ENCODE peak calls at places on chromosomes 16 and 17, in seven cellular contexts. O, K, R, Z, H, I and E are unnamed samples. For H3K27me3, the result is how much of the 10 kb centered on the place peaks cover.

GRCh38 chr17:7191571-7192270 is 12.6 kb upstream of the ASGR1 start:
- DNase-seq in O (peak), K (no peak), R (no peak), Z (no peak), H (peak), I (peak), E (no peak)

GRCh38 chr16:57245472-57246113 is 534 bp downstream of the ARL2BP start:
- DNase-seq in O (peak), K (no peak), R (no peak), Z (no peak), H (no peak), I (no peak), E (no peak)

GRCh38 chr16:29807426-29808218 is 1.3 kb downstream of the MAZ start:
- DNase-seq in O (peak), K (peak), R (peak), Z (peak), H (peak), I (peak), E (peak)

GRCh38 chr17:3718251-3718650 is 5.5 kb upstream of the HASPIN start:
- DNase-seq in O (no peak), K (no peak), R (no peak), Z (no peak), H (no peak), I (no peak), E (no peak)

GRCh38 chr16:10678655-10679054 is 16.1 kb downstream of the TEKT5 start:
- DNase-seq in O (no peak), K (no peak), R (peak), Z (no peak), H (no peak), I (no peak), E (no peak)

GRCh38 chr17:35243459-35244204 is 760 bp downstream of the SLFN5 start:
- DNase-seq in O (peak), K (peak), R (peak), Z (no peak), H (peak), I (peak), E (peak)

GRCh38 chr17:28570716-28571254 is 539 bp downstream of the PIGS start:
- DNase-seq in O (no peak), K (no peak), R (peak), Z (peak), H (peak), I (peak), E (no peak)

GRCh38 chr17:42843358-42843934 is 934 bp upstream of the AOC2 start:
- DNase-seq in O (peak), K (no peak), R (peak), Z (no peak), H (no peak), I (no peak), E (peak)

GRCh38 chr17:2057714-2058520 is 3.0 kb downstream of the HIC1 start:
- DNase-seq in O (no peak), K (no peak), R (no peak), Z (peak), H (peak), I (no peak), E (no peak)

GRCh38 chr17:82854226-82854625 is 14.4 kb upstream of the ZNF750 start:
- DNase-seq in O (no peak), K (no peak), R (no peak), Z (no peak), H (no peak), I (no peak), E (no peak)
- H3K27me3 ChIP-seq in O (under half), K (under half), R (under half), Z (under half), H (under half), I (under half), E (under half)

DNA sequence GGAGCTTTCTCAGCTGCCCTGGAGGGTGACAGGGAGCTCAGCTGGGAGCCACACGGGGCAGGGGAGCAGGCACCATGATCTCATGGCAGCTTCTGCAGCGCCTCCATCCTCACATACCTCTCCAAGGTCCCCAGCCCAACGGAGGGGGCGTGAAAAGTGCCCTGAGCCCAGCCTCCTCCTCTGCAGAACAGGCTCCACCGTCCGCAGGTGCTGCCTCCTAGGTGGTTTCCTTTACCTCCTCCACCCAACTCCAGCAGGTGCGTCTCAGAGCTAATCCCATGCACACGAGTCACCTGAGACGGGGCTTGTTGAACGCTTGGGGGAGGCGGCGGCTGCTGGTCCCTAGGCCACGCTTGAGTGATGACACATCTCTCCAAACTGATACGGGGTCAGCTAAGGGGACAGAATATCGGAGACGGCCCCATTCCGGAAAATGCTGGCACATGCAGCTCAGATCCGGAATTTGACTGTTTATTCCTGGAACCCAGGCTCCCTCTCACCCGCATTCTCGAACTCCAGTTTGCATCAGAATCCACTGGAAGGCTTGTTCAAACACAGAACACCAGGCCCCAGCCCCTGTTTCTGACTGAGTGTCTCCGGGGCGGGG is 387 bp upstream of the SLC38A8 start:
- DNase-seq in O (no peak), K (no peak), R (no peak), Z (peak), H (peak), I (no peak), E (no peak)
- H3K27me3 ChIP-seq in O (under half), K (under half), R (under half), Z (under half), H (under half), I (under half), E (under half)

GRCh38 chr16:49858200-49859129 is 2.6 kb upstream of the ZNF423 start:
- DNase-seq in O (peak), K (no peak), R (no peak), Z (peak), H (peak), I (peak), E (no peak)

GRCh38 chr16:49856741-49857330 is 924 bp upstream of the ZNF423 start:
- DNase-seq in O (peak), K (no peak), R (peak), Z (peak), H (peak), I (no peak), E (peak)

GRCh38 chr16:49859139-49859947 is 3.4 kb upstream of the ZNF423 start:
- DNase-seq in O (no peak), K (no peak), R (no peak), Z (no peak), H (peak), I (no peak), E (no peak)

GRCh38 chr16:49855822-49856740 is at the start of gene ZNF423:
- DNase-seq in O (no peak), K (no peak), R (no peak), Z (no peak), H (no peak), I (no peak), E (no peak)

DNA sequence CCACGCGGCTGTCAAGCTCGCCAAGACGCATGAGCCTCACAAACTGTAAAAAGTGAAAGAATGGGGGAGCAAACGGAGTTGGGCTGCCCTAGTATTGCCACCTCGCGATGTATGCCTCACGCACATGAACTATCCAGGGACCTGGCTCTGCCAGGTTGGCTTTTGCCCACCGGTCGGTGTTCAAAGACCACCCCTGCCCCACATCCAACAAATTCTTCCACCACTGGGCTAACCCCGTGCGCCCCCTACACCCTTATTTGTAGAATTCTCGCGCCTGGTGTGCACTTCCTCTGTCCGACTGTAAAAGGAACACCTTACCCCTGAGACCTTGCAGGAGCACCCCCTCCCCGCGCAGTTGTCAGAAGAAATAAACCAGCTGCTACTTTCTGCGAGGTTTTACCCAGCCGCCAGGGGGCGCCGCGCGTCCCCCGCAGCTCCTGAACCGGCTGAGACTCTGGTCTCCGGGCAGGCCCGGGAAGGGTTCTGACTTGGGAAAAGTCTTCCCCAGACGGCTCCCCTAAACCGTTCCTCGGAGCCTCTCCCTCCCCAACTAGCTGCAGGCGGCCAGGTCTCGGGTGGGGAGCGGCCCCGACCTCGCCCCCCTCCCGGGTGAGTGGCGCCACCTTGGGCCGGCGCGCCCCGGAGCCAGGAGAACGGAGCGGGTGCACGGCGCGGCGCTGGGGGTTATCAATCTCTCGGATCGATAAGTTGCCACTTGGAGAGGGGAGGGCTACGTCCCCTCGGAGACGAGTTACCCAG is 1.7 kb upstream of the ZNF423 start:
- DNase-seq in O (peak), K (no peak), R (peak), Z (peak), H (peak), I (no peak), E (peak)
- H3K27me3 ChIP-seq in O (under half), K (under half), R (under half), Z (under half), H (under half), I (under half), E (under half)

DNA sequence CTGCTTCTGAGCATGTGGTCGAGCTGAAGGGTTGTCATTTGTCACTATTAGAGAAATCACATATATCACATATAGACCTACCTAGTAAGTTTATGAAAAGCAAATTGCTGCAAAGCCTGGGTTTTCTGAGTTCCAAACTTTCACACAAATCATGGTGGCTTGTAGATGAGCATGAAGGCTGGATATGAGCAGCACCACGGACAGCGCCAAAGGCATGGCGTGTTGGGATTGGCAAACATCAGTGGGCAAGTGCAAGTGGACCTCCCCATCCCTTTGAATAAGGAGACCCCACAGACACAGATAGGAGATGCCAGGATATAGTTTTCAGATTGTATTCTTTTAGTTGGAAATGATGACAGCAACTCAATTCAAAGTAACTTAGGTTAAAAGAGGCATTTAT is 77.6 kb upstream of the CACNG3 start:
- DNase-seq in O (no peak), K (no peak), R (no peak), Z (no peak), H (peak), I (no peak), E (no peak)
- H3K27me3 ChIP-seq in O (under half), K (under half), R (under half), Z (under half), H (under half), I (under half), E (under half)

GRCh38 chr17:58268326-58268725 is 12.4 kb downstream of the MPO start:
- DNase-seq in O (no peak), K (no peak), R (no peak), Z (no peak), H (no peak), I (no peak), E (no peak)
- H3K27me3 ChIP-seq in O (under half), K (under half), R (under half), Z (under half), H (under half), I (under half), E (under half)